ENCODE peak calls at places on chromosomes 12 and 14, in six cellular contexts. J is germinal center; L is mucosa of descending colon; Z is putamen; P is glomerular endothelial cell; O is stimulated activated CD4-positive, alpha-beta T cell treated with anti-CD3 and anti-CD28 coated beads, Interleukin-4, amount 100 ng/mL, for 24 hours. A is an unnamed sample.

GRCh38 chr14:98507269-98507668 is 764.7 kb downstream of the BCL11B start:
- DNase-seq in J (no peak), L (no peak), Z (no peak), P (no peak), O (no peak), A (peak; percentile 2)

GRCh38 chr12:124036117-124037109 is 63.4 kb downstream of the ZNF664 start:
- DNase-seq in J (peak; percentile 46), L (peak; percentile 44), Z (peak; percentile 53), P (no peak), O (peak; percentile 53), A (no peak)

GRCh38 chr12:30687265-30687986 is 8.2 kb downstream of the IPO8 start:
- DNase-seq in J (no peak), L (no peak), Z (no peak), P (no peak), O (no peak), A (no peak)

GRCh38 chr12:100229876-100230275 is 29.3 kb downstream of the ACTR6 start:
- DNase-seq in J (no peak), L (no peak), Z (no peak), P (no peak), O (no peak), A (no peak)

GRCh38 chr14:64040044-64040443 is 187.2 kb downstream of the SYNE2 start:
- DNase-seq in J (no peak), L (no peak), Z (no peak), P (no peak), O (no peak), A (no peak)

GRCh38 chr14:91890291-91890749 is 23.0 kb upstream of the TC2N start:
- DNase-seq in J (no peak), L (no peak), Z (peak; percentile 66), P (no peak), O (no peak), A (no peak)

GRCh38 chr12:4567073-4567881 is 5.3 kb downstream of the DYRK4 start:
- DNase-seq in J (peak; percentile 52), L (no peak), Z (peak; percentile 25), P (no peak), O (no peak), A (no peak)

GRCh38 chr12:46214668-46215429 is 54.0 kb downstream of the SLC38A1 start:
- DNase-seq in J (no peak), L (peak; percentile 51), Z (peak; percentile 36), P (no peak), O (peak; percentile 86), A (no peak)

GRCh38 chr12:88703790-88704189 is 123.5 kb upstream of the KITLG start:
- DNase-seq in J (no peak), L (no peak), Z (no peak), P (no peak), O (no peak), A (no peak)

A was measured in GM04504.